ENCODE peak calls at places on chromosomes 7 and 10, in five cellular contexts. F, P, W, B and J are unnamed samples.

GRCh38 chr7:92255308-92255707 is 9.5 kb downstream of the ANKIB1 start:
- DNase-seq in F (peak), P (no peak), W (no peak), B (no peak), J (no peak)

GRCh38 chr10:128263891-128264688 is 137.9 kb upstream of the MKI67 start:
- DNase-seq in F (peak), P (peak), W (peak), B (no peak), J (peak)

GRCh38 chr7:158000160-158000559 is 587.5 kb downstream of the PTPRN2 start:
- DNase-seq in F (no peak), P (no peak), W (no peak), B (no peak), J (peak)

GRCh38 chr7:96826089-96826488 is 116.4 kb upstream of the SEM1 start:
- DNase-seq in F (no peak), P (peak), W (no peak), B (no peak), J (no peak)

GRCh38 chr7:138077809-138078208 is 1.6 kb downstream of the AKR1D1 start:
- DNase-seq in F (no peak), P (no peak), W (no peak), B (no peak), J (no peak)

GRCh38 chr7:111987115-111987826 is 218.9 kb downstream of the DOCK4 start:
- DNase-seq in F (no peak), P (no peak), W (no peak), B (no peak), J (no peak)

GRCh38 chr10:5862360-5862929 is 27.2 kb downstream of the ANKRD16 start:
- DNase-seq in F (no peak), P (peak), W (no peak), B (peak), J (no peak)

GRCh38 chr7:11130012-11130411 is 156.3 kb downstream of the PHF14 start:
- DNase-seq in F (no peak), P (no peak), W (no peak), B (no peak), J (no peak)

GRCh38 chr10:11610151-11610854 is 1.1 kb downstream of the USP6NL start:
- DNase-seq in F (no peak), P (no peak), W (no peak), B (no peak), J (no peak)

GRCh38 chr7:101630591-101630990 is 1.5 kb upstream of the MYL10 start:
- DNase-seq in F (no peak), P (no peak), W (no peak), B (no peak), J (no peak)

GRCh38 chr10:36608251-36608650 is 517.1 kb upstream of the ANKRD30A start:
- DNase-seq in F (no peak), P (peak), W (no peak), B (no peak), J (no peak)
- TF ChIP-seq CREB1 in F (no peak), P (no peak), W (no peak), B (no peak), J (no peak)

DNA sequence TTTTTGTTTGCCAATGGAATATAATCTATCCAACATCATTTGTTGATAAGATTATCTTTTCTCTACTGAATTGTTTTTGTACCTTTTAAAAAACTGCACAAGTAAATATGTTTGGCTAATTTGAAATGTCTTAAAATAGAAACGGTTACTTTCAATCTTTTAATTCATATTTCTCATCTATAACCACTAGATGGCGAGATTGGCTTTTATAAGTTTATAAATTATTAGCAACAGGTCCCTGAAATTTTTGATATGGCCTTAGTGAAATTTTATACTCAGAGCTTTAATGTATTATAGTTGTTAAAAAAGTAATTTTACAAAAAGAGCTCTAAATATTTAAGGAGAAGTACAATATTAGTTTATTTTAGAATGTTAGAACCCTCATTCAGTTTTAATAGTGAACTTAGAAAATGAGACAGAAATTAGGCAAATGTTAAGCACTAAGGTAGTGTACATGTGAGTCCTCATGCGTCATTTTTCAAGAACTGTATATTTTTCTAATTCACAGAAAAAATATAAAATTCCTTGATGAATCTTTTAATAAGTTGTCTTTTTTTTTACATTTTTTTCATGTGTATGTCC is 592.5 kb downstream of the ARL4A start:
- DNase-seq in F (no peak), P (peak), W (no peak), B (no peak), J (peak)
- H2AFZ ChIP-seq in F (no peak), P (no peak), W (no peak), B (no peak), J (no peak)

GRCh38 chr7:116809636-116810266 is 52.6 kb upstream of the CAPZA2 start:
- DNase-seq in F (peak), P (peak), W (no peak), B (no peak), J (peak)

GRCh38 chr7:116807011-116807560 is 55.3 kb upstream of the CAPZA2 start:
- DNase-seq in F (no peak), P (no peak), W (no peak), B (no peak), J (no peak)

GRCh38 chr7:116812905-116813304 is 49.5 kb upstream of the CAPZA2 start:
- DNase-seq in F (no peak), P (no peak), W (no peak), B (no peak), J (no peak)

GRCh38 chr7:116811768-116812167 is 50.6 kb upstream of the CAPZA2 start:
- DNase-seq in F (no peak), P (no peak), W (no peak), B (no peak), J (no peak)

GRCh38 chr7:116810267-116811116 is 51.9 kb upstream of the CAPZA2 start:
- DNase-seq in F (no peak), P (peak), W (no peak), B (no peak), J (no peak)
- TF ChIP-seq CREB1 in F (no peak), P (peak), W (no peak), B (no peak), J (no peak)

DNA sequence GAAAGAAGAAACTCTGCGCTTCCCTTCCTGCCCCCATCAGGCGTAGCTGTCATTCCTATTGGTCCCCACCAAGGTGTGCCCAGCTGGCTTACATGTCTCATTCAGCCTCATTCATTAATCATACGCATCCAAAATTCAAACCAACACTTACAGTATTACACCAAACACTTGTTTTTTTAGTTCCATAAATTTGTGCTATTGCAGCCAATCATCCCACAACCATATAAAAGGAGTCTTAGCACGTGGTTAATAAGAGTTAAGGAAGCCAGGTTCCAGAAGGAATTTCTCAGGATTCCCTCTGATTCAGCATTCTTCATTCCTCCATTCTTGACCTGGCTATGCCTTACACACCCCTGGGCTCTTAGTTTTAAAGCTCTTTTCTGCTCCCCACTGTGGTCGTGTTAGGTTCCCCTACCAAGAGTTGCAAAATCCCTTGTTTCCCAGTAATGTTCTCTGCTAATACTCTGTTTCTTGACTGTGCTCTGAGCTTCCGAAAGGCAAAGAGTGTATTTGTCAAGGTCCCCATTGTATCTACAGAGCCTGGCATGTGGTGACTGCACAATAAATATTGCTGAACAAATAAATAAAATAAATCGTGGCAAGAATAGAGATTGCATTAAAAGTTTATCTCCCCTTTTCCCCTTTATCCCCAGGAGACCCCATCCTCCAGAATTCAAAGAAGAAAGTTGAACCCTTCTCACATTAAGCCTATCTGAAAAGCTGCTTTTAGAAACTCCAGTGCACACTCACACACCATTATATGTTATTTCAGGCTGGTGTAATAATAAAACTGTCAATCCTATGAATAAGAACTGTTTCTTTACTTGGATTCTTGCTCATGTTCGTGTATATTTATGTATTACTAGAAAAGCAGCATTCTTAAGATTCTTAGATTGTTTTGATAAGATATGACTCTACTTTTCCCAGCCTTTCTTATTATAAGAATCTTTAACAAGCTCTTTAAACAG is 514.4 kb downstream of the INHBA start:
- DNase-seq in F (no peak), P (no peak), W (no peak), B (no peak), J (peak)
- H2AFZ ChIP-seq in F (no peak), P (no peak), W (peak), B (no peak), J (no peak)

GRCh38 chr7:33190688-33191304 is 61.4 kb downstream of the BBS9 start:
- DNase-seq in F (no peak), P (no peak), W (no peak), B (no peak), J (no peak)

GRCh38 chr7:33191326-33191725 is 62.0 kb downstream of the BBS9 start:
- DNase-seq in F (no peak), P (peak), W (no peak), B (no peak), J (peak)

GRCh38 chr7:33186187-33186586 is 56.8 kb downstream of the BBS9 start:
- DNase-seq in F (no peak), P (no peak), W (no peak), B (no peak), J (peak)

GRCh38 chr7:33183504-33183903 is 54.1 kb downstream of the BBS9 start:
- DNase-seq in F (no peak), P (no peak), W (no peak), B (no peak), J (no peak)

DNA sequence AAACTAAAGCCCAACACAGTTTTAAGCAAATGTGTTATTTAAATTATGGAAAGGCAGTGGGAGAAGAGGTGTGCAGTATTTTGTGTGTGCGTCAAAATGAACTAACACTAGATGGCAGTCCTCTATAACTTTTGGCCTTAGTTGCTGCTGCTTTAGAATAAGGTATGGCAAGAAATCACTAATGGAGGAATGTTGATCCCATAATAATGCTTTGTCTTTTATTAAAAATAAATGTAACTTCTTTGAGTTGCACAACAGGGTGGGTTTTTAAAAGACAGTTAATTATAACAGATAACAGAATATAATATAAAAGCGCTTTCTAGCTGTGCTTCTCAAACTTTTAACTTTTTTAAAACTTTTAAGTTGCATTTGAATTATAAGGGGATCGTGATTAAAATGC is 56.4 kb downstream of the BBS9 start:
- DNase-seq in F (peak), P (peak), W (no peak), B (no peak), J (peak)
- TF ChIP-seq CREB1 in F (no peak), P (no peak), W (no peak), B (no peak), J (no peak)

GRCh38 chr7:75757860-75758259 is 14.2 kb downstream of the CCL26 start:
- DNase-seq in F (no peak), P (no peak), W (no peak), B (no peak), J (no peak)
- H2AFZ ChIP-seq in F (no peak), P (no peak), W (no peak), B (no peak), J (no peak)